ENCODE peak calls at places on chromosome 12, in four cellular contexts. J is PC-3, L is body of pancreas, P is stomach. M is an unnamed sample. For H3K27me3, the result is how much of the 10 kb centered on the place peaks cover.

GRCh38 chr12:125443316-125443715 is 378.1 kb downstream of the AACS start:
- DNase-seq in J (no peak), L (no peak), P (no peak), M (no peak)

GRCh38 chr12:7758346-7758745 is 6.7 kb upstream of the NANOGNB start:
- DNase-seq in J (no peak), L (no peak), P (no peak), M (no peak)

GRCh38 chr12:97681612-97682504 is 219.3 kb downstream of the RMST start:
- DNase-seq in J (no peak), L (no peak), P (no peak), M (no peak)

GRCh38 chr12:25082628-25083027 is 112.3 kb downstream of the DNAI7 start:
- DNase-seq in J (no peak), L (no peak), P (no peak), M (no peak)

GRCh38 chr12:6333566-6333965 is 8.3 kb downstream of the TNFRSF1A start:
- DNase-seq in J (no peak), L (no peak), P (no peak), M (no peak)

GRCh38 chr12:69007166-69007857 is 74.3 kb upstream of the CPM start:
- DNase-seq in J (peak), L (no peak), P (peak), M (peak)

GRCh38 chr12:96861656-96862055 is 45.4 kb upstream of the NEDD1 start:
- DNase-seq in J (no peak), L (no peak), P (no peak), M (no peak)

GRCh38 chr12:21065845-21066244 is 65.1 kb upstream of the SLCO1B1 start:
- DNase-seq in J (peak), L (no peak), P (no peak), M (no peak)

GRCh38 chr12:107405436-107405835 is 280.2 kb upstream of the PWP1 start:
- DNase-seq in J (no peak), L (no peak), P (no peak), M (no peak)

GRCh38 chr12:127964717-127965116 is 302.3 kb upstream of the TMEM132C start:
- DNase-seq in J (peak), L (no peak), P (no peak), M (no peak)

GRCh38 chr12:121334513-121335343 is 17.5 kb downstream of the ANAPC5 start:
- DNase-seq in J (peak), L (peak), P (no peak), M (peak)

GRCh38 chr12:64625243-64626077 is 15.2 kb downstream of the RASSF3 start:
- DNase-seq in J (peak), L (peak), P (peak), M (peak)

GRCh38 chr12:125220404-125221273 is 155.4 kb downstream of the AACS start:
- DNase-seq in J (no peak), L (peak), P (peak), M (peak)

GRCh38 chr12:101501410-101502045 is 26.4 kb downstream of the SPIC start:
- DNase-seq in J (peak), L (peak), P (no peak), M (peak)

GRCh38 chr12:121295746-121296617 is 527 bp downstream of the CAMKK2 start:
- DNase-seq in J (peak), L (peak), P (no peak), M (peak)

GRCh38 chr12:125140239-125140917 is 75.1 kb downstream of the AACS start:
- DNase-seq in J (peak), L (no peak), P (no peak), M (no peak)

GRCh38 chr12:117587646-117588287 is 226.3 kb upstream of the NOS1 start:
- DNase-seq in J (peak), L (peak), P (peak), M (peak)

GRCh38 chr12:130920711-130921381 is 32.9 kb upstream of the ADGRD1 start:
- DNase-seq in J (no peak), L (peak), P (peak), M (no peak)

GRCh38 chr12:48115957-48116356 is 3.2 kb upstream of the PFKM start:
- DNase-seq in J (no peak), L (no peak), P (no peak), M (no peak)

GRCh38 chr12:68514807-68515411 is 95.8 kb upstream of the RAP1B start:
- DNase-seq in J (no peak), L (no peak), P (no peak), M (no peak)

GRCh38 chr12:66103011-66103913 is 27.3 kb downstream of the LLPH start:
- DNase-seq in J (peak), L (no peak), P (no peak), M (no peak)

GRCh38 chr12:82216475-82216874 is 141.7 kb downstream of the CCDC59 start:
- DNase-seq in J (no peak), L (no peak), P (no peak), M (no peak)

GRCh38 chr12:125110641-125111360 is 45.6 kb downstream of the AACS start:
- DNase-seq in J (peak), L (no peak), P (no peak), M (no peak)

GRCh38 chr12:111405149-111405855 is 421 bp upstream of the SH2B3 start:
- DNase-seq in J (peak), L (peak), P (peak), M (peak)

GRCh38 chr12:111406474-111407370 is 999 bp downstream of the SH2B3 start:
- DNase-seq in J (no peak), L (no peak), P (no peak), M (no peak)

GRCh38 chr12:111407371-111408115 is 1.8 kb downstream of the SH2B3 start:
- DNase-seq in J (no peak), L (no peak), P (no peak), M (no peak)

GRCh38 chr12:111405856-111406473 is at the start of gene SH2B3:
- DNase-seq in J (peak), L (no peak), P (no peak), M (no peak)

GRCh38 chr12:111404362-111405148 is 1.2 kb upstream of the SH2B3 start:
- DNase-seq in J (no peak), L (peak), P (no peak), M (peak)
- H3K27me3 ChIP-seq in J (under half), L (under half), P (under half), M (under half)

DNA sequence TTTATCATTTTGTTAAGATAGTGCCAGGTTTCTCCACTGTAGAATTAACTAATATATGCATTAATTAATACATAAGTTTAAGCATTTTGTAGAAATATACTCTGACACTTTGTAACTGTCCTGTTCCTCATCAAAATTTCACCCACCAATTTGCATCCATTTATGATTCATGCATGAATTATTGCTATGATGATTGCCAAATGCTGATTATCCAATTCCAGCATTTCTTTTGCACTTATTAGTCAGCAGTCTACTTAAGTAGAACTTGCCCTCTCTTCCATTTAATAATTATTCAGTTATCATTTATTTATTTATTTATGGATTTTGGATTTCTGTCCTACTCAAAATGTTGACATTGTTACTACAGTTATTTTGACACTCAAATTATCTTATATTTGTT is 72.2 kb downstream of the SLC6A15 start:
- DNase-seq in J (no peak), L (no peak), P (no peak), M (no peak)
- H3K27me3 ChIP-seq in J (under half), L (under half), P (under half), M (under half)

GRCh38 chr12:109065853-109066193 is 13.4 kb downstream of the USP30 start:
- DNase-seq in J (no peak), L (no peak), P (no peak), M (no peak)

GRCh38 chr12:109065154-109065852 is 12.9 kb downstream of the USP30 start:
- DNase-seq in J (no peak), L (peak), P (no peak), M (peak)

GRCh38 chr12:109064143-109064542 is 11.8 kb downstream of the USP30 start:
- DNase-seq in J (no peak), L (no peak), P (no peak), M (no peak)

GRCh38 chr12:109074866-109075265 is 18.4 kb downstream of the ALKBH2 start:
- DNase-seq in J (no peak), L (no peak), P (no peak), M (no peak)

DNA sequence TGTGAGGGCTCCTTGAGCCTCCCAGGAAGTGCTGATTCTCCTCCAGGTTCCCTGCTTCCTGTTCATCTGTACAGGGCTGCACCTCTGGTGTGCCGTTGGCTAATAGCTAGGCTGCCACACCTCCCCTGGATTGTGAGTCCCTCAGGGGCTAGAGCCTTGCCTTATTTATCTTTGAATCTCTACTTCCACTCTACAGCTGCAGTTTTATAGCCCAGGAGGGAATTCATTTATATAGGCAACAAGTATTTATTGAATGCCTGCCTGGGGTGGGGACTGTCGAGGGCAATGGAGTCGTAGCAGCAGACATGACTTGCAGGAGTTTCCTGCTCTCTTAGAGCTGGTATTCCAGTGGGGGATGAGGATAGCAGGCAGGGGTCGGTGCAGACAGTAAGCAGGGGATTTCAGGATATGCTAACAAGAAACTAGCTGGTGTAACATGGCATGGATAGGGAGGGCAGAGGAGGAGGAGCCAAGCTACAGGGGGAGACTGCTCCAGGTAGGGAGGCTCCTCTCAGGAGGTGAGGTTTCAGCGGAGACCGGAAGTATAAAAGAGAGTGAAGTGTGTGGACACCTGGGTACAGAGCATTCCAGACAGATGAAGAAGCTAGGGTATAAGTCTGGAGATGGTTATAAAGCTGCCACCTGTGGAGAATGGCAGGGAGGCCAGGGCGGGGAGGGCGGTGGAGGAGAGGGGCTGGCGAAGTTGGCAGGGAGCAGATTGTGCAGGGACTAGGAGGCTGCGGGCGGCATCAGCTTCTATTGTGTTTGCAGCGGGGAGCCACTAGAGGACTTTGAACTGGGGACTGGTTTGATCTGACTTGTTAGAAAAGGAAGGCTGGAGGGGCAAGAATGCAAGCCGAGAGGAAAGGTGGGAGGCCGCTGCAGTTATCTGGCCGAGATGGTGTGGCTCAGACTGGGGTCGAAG is 17.2 kb downstream of the USP30 start:
- DNase-seq in J (no peak), L (no peak), P (no peak), M (peak)
- H3K27me3 ChIP-seq in J (under half), L (under half), P (under half), M (under half)

GRCh38 chr12:53982616-53983579 is 2.0 kb upstream of the HOXC10 start:
- DNase-seq in J (no peak), L (no peak), P (no peak), M (no peak)

GRCh38 chr12:53980448-53981388 is 4.2 kb upstream of the HOXC10 start:
- DNase-seq in J (no peak), L (no peak), P (no peak), M (no peak)

GRCh38 chr12:53983580-53984572 is 1.1 kb upstream of the HOXC10 start:
- DNase-seq in J (no peak), L (no peak), P (no peak), M (no peak)

GRCh38 chr12:53984901-53985357 is at the start of gene HOXC10:
- DNase-seq in J (peak), L (peak), P (peak), M (peak)

GRCh38 chr12:53981652-53982565 is 3.0 kb upstream of the HOXC10 start:
- DNase-seq in J (no peak), L (no peak), P (no peak), M (no peak)
- H3K27me3 ChIP-seq in J (under half), L (under half), P (half or more), M (under half)

GRCh38 chr12:4267904-4268548 is 5.5 kb upstream of the CCND2 start:
- DNase-seq in J (no peak), L (no peak), P (no peak), M (no peak)

GRCh38 chr12:4265280-4265679 is 8.3 kb upstream of the CCND2 start:
- DNase-seq in J (no peak), L (no peak), P (no peak), M (no peak)

GRCh38 chr12:4269279-4269991 is 4.1 kb upstream of the CCND2 start:
- DNase-seq in J (no peak), L (peak), P (peak), M (peak)

GRCh38 chr12:4268549-4269181 is 4.9 kb upstream of the CCND2 start:
- DNase-seq in J (no peak), L (no peak), P (no peak), M (peak)

GRCh38 chr12:4266990-4267389 is 6.6 kb upstream of the CCND2 start:
- DNase-seq in J (no peak), L (no peak), P (no peak), M (no peak)
- H3K27me3 ChIP-seq in J (half or more), L (under half), P (under half), M (under half)

M was measured in small intestine.